ENCODE peak calls at places on chromosomes 2 and 18, in seven cellular contexts. P, S, U, N, K, Q and O are unnamed samples.

GRCh38 chr2:174631009-174631981 is 33.7 kb upstream of the WIPF1 start:
- DNase-seq in N (peak; percentile 90), U (no peak), K (no peak), P (no peak), S (no peak), Q (no peak), O (no peak)

GRCh38 chr2:113754989-113755689 is 1.3 kb downstream of the SLC35F5 start:
- DNase-seq in P (no peak), U (no peak), Q (no peak), K (no peak), N (no peak), S (no peak), O (peak; percentile 29)

GRCh38 chr2:21279525-21279924 is 155.8 kb downstream of the TDRD15 start:
- DNase-seq in U (no peak), N (no peak), K (no peak), P (no peak), S (no peak), Q (no peak), O (no peak)

GRCh38 chr18:79512461-79513380 is 117.0 kb downstream of the NFATC1 start:
- DNase-seq in P (peak; percentile 7), U (peak; percentile 2), S (peak; percentile 12), Q (peak; percentile 13), K (no peak), N (no peak), O (no peak)

GRCh38 chr18:58845913-58846312 is 18.8 kb upstream of the ZNF532 start:
- DNase-seq in Q (no peak), S (no peak), K (no peak), N (no peak), P (no peak), U (no peak), O (no peak)

GRCh38 chr2:241110607-241111442 is 8.7 kb upstream of the MTERF4 start:
- DNase-seq in Q (no peak), U (no peak), P (no peak), N (no peak), K (no peak), S (no peak), O (no peak)

GRCh38 chr2:11103984-11104793 is 51.1 kb upstream of the SLC66A3 start:
- DNase-seq in S (no peak), N (no peak), K (peak; percentile 35), U (no peak), P (no peak), Q (no peak), O (no peak)

GRCh38 chr2:95297088-95297487 is at the start of gene KCNIP3:
- DNase-seq in Q (no peak), K (peak; percentile 35), P (no peak), U (peak; percentile 83), N (no peak), S (no peak), O (no peak)

GRCh38 chr2:176752295-176752694 is 460.3 kb upstream of the HNRNPA3 start:
- DNase-seq in Q (no peak), N (no peak), K (no peak), P (no peak), S (no peak), U (no peak), O (no peak)

GRCh38 chr2:215527738-215528137 is 91.9 kb upstream of the FN1 start:
- DNase-seq in U (no peak), K (no peak), S (no peak), Q (no peak), N (peak; percentile 87), P (no peak), O (peak; percentile 28)

GRCh38 chr18:3649559-3650426 is 199.8 kb downstream of the TGIF1 start:
- DNase-seq in S (peak; percentile 87), K (no peak), U (peak; percentile 19), P (peak; percentile 42), N (peak; percentile 83), Q (peak; percentile 50), O (no peak)

GRCh38 chr2:64860321-64860751 is 128.9 kb upstream of the SLC1A4 start:
- DNase-seq in S (no peak), P (no peak), K (peak; percentile 27), Q (peak; percentile 20), N (no peak), U (no peak), O (no peak)

GRCh38 chr2:178761759-178762371 is 45.4 kb downstream of the TTN start:
- DNase-seq in S (no peak), P (no peak), N (peak; percentile 49), U (peak; percentile 49), K (no peak), Q (no peak), O (peak; percentile 60)

GRCh38 chr18:56711706-56712445 is 60.7 kb downstream of the WDR7 start:
- DNase-seq in N (no peak), Q (no peak), S (no peak), K (no peak), P (no peak), U (no peak), O (no peak)

GRCh38 chr2:11558206-11558886 is 24.5 kb downstream of the GREB1 start:
- DNase-seq in N (no peak), P (no peak), S (no peak), U (no peak), K (no peak), Q (no peak), O (peak; percentile 46)

GRCh38 chr2:173075781-173076556 is at the start of gene MAP3K20:
- DNase-seq in P (peak; percentile 62), U (peak; percentile 76), K (peak; percentile 70), Q (peak; percentile 86), S (peak; percentile 73), N (peak; percentile 71), O (peak; percentile 73)

GRCh38 chr2:100554788-100555407 is 7.9 kb upstream of the PDCL3 start:
- DNase-seq in Q (no peak), N (no peak), S (no peak), K (peak; percentile 15), U (no peak), P (no peak), O (no peak)

GRCh38 chr2:20110876-20111275 is 59.4 kb upstream of the LAPTM4A start:
- DNase-seq in K (no peak), S (no peak), N (no peak), P (no peak), Q (no peak), U (no peak), O (no peak)

GRCh38 chr18:75504469-75504868 is 77.0 kb upstream of the SMIM21 start:
- DNase-seq in U (no peak), Q (no peak), P (no peak), N (no peak), S (no peak), K (no peak), O (no peak)

GRCh38 chr2:3527886-3528785 is 8.8 kb upstream of the ADI1 start:
- DNase-seq in S (no peak), P (no peak), Q (no peak), N (no peak), K (no peak), U (no peak), O (no peak)

GRCh38 chr2:213145723-213146242 is 5.6 kb downstream of the IKZF2 start:
- DNase-seq in U (no peak), Q (no peak), K (no peak), P (no peak), S (no peak), N (no peak), O (no peak)

GRCh38 chr2:189164732-189165131 is 14.8 kb downstream of the COL5A2 start:
- DNase-seq in U (no peak), N (peak; percentile 80), Q (peak; percentile 53), S (no peak), K (peak; percentile 11), P (no peak), O (peak; percentile 96)

GRCh38 chr18:60978338-60978737 is 354.9 kb upstream of the CDH20 start:
- DNase-seq in Q (no peak), P (no peak), K (no peak), S (peak; percentile 18), U (no peak), N (peak; percentile 38), O (no peak)

GRCh38 chr18:54712315-54712714 is 116.0 kb upstream of the RAB27B start:
- DNase-seq in U (no peak), S (no peak), N (peak; percentile 87), Q (no peak), K (peak; percentile 56), P (no peak), O (no peak)

GRCh38 chr2:226079677-226080076 is 680.2 kb downstream of the NYAP2 start:
- DNase-seq in U (no peak), Q (no peak), K (no peak), P (no peak), N (peak; percentile 98), S (no peak), O (no peak)

GRCh38 chr2:239285071-239285931 is 115.5 kb downstream of the HDAC4 start:
- DNase-seq in U (peak; percentile 21), K (peak; percentile 34), P (peak; percentile 12), N (no peak), Q (peak; percentile 18), S (no peak), O (no peak)
- H3K4me1 ChIP-seq in U (peaks cover 27% of the 10 kb centered on the region), K (peaks cover 49% of the 10 kb centered on the region), P (no peaks in the 10 kb centered on the region), N (peaks cover 35% of the 10 kb centered on the region), Q (peaks cover 4% of the 10 kb centered on the region), S (peaks cover 39% of the 10 kb centered on the region), O (peaks cover 11% of the 10 kb centered on the region)

GRCh38 chr2:233062447-233062842 is 2.3 kb downstream of the INPP5D start:
- DNase-seq in P (no peak), Q (no peak), S (no peak), K (no peak), N (no peak), U (no peak), O (no peak)
- H3K27ac ChIP-seq in P (peak overlapping the region; percentile 84), Q (no peak overlapping the region), S (peak overlapping the region; percentile 74), K (peak overlapping the region; percentile 80), N (no peak overlapping the region), U (no peak overlapping the region), O (no peak overlapping the region)

GRCh38 chr2:110101280-110101844 is 14.3 kb downstream of the MALL start:
- DNase-seq in K (peak; percentile 94), Q (peak; percentile 98), P (peak; percentile 88), S (peak; percentile 98), U (peak; percentile 93), N (peak; percentile 100), O (peak; percentile 95)
- H3K4me3 ChIP-seq in K (no peak overlapping the region), Q (peak overlapping the region; percentile 17), P (no peak overlapping the region), S (no peak overlapping the region), U (no peak overlapping the region), N (no peak overlapping the region), O (no peak overlapping the region)

GRCh38 chr2:47354817-47355653 is 47.9 kb upstream of the MSH2 start:
- DNase-seq in U (no peak), N (no peak), P (no peak), S (no peak), K (no peak), Q (no peak), O (no peak)
- H3K4me1 ChIP-seq in U (peaks cover 16% of the 10 kb centered on the region), N (peaks cover 3% of the 10 kb centered on the region), P (no peaks in the 10 kb centered on the region), S (peaks cover 8% of the 10 kb centered on the region), K (peaks cover 47% of the 10 kb centered on the region), Q (peaks cover 7% of the 10 kb centered on the region), O (no peaks in the 10 kb centered on the region)

GRCh38 chr2:48605482-48606175 is 12.0 kb upstream of the GTF2A1L start:
- DNase-seq in S (no peak), N (no peak), P (no peak), K (no peak), Q (no peak), U (no peak), O (no peak)
- H3K27ac ChIP-seq in S (no peak overlapping the region), N (no peak overlapping the region), P (no peak overlapping the region), K (no peak overlapping the region), Q (no peak overlapping the region), U (no peak overlapping the region), O (no peak overlapping the region)